ENCODE peak calls at places on chromosomes 16 and 17, in four cellular contexts. A, L, D and V are unnamed samples.

GRCh38 chr17:40063915-40064531 is 1.3 kb downstream of the THRA start:
- DNase-seq in L (peak; percentile 63), A (no peak), D (no peak), V (no peak)

GRCh38 chr16:4179020-4179419 is 62.8 kb upstream of the ADCY9 start:
- DNase-seq in A (peak; percentile 78), D (no peak), L (peak; percentile 94), V (peak; percentile 35)

GRCh38 chr16:79897444-79898146 is 297.1 kb upstream of the MAF start:
- DNase-seq in L (no peak), D (no peak), A (no peak), V (no peak)

GRCh38 chr16:88867561-88868246 is 1.2 kb upstream of the PABPN1L start:
- DNase-seq in L (no peak), A (no peak), D (no peak), V (no peak)

GRCh38 chr17:66691644-66692500 is 143.0 kb upstream of the CACNG5 start:
- DNase-seq in L (peak; percentile 17), D (peak; percentile 96), A (no peak), V (no peak)

GRCh38 chr17:36124879-36125824 is 21.5 kb downstream of the CCL4 start:
- DNase-seq in L (no peak), A (no peak), D (no peak), V (no peak)

GRCh38 chr16:17269434-17269833 is 201.3 kb downstream of the XYLT1 start:
- DNase-seq in D (no peak), A (no peak), L (no peak), V (no peak)

GRCh38 chr16:3690991-3691720 is 26.2 kb downstream of the TRAP1 start:
- DNase-seq in L (no peak), A (peak; percentile 79), D (no peak), V (no peak)

GRCh38 chr17:7956208-7956965 is 24.4 kb downstream of the CNTROB start:
- DNase-seq in D (peak; percentile 25), L (no peak), A (no peak), V (no peak)

GRCh38 chr17:1940810-1941185 is 84.3 kb downstream of the RTN4RL1 start:
- DNase-seq in L (no peak), A (no peak), D (no peak), V (no peak)

GRCh38 chr16:25155553-25156460 is 44.3 kb downstream of the LCMT1 start:
- DNase-seq in D (peak; percentile 29), A (no peak), L (no peak), V (no peak)

GRCh38 chr17:38896373-38896954 is 26.6 kb downstream of the LASP1 start:
- DNase-seq in A (no peak), L (no peak), D (peak; percentile 42), V (no peak)

GRCh38 chr17:74070374-74070773 is 133.1 kb upstream of the RPL38 start:
- DNase-seq in D (no peak), A (no peak), L (no peak), V (no peak)
- TF ChIP-seq CTCF in D (no peak), A (no peak), L (no peak), V (no peak)

DNA sequence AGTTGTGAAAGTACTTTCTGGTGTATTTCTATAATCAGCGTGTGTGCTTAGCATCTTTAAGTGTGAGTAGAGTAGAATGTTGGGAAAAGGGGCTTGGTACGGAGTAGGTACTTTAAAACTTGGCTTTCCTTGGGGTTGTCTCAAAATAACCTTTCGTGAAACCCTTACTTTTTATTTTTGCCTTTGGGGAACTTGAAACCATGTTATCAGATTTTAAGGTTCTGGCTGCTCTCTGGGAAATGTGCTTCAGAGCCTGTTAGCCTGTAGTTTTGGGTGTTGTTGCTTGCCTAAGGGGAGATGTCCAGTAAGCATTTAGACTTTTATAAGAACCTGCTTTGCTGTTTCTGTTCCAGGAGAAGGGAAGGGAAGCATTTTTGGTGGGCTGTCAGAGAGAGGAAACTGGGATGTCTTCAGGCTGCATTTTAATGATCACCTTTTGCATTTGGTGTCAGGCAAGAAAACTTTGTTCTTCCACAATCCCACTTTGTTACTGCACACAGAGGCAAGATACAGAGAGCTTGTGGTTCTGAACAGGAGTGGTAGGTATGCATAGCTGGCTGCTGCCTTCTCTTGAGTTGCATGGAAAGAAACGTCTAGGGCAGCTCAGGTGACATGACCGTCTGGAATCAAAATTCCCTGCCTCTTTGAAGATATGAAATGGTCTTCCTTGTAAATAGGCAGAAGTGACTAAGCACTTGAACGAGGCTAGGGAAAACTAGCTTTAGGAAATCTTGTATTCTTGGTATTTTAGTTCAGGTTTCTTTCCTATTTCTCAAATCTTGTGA is 1.6 kb downstream of the RABEP1 start:
- DNase-seq in L (no peak), A (no peak), D (peak; percentile 23), V (no peak)
- H3K4me3 ChIP-seq in L (peak overlapping the region; percentile 54), A (peak overlapping the region; percentile 81), D (no peak overlapping the region), V (peak overlapping the region; percentile 96)

GRCh38 chr16:31190818-31191444 is 11.0 kb downstream of the FUS start:
- DNase-seq in A (no peak), L (no peak), D (no peak), V (no peak)

GRCh38 chr16:31193874-31194273 is 8.7 kb downstream of the PYCARD start:
- DNase-seq in A (no peak), L (no peak), D (no peak), V (no peak)

GRCh38 chr16:31191697-31192428 is 10.7 kb downstream of the PYCARD start:
- DNase-seq in A (no peak), L (no peak), D (no peak), V (no peak)

GRCh38 chr16:31194898-31195297 is 7.7 kb downstream of the PYCARD start:
- DNase-seq in L (no peak), A (no peak), D (no peak), V (no peak)

DNA sequence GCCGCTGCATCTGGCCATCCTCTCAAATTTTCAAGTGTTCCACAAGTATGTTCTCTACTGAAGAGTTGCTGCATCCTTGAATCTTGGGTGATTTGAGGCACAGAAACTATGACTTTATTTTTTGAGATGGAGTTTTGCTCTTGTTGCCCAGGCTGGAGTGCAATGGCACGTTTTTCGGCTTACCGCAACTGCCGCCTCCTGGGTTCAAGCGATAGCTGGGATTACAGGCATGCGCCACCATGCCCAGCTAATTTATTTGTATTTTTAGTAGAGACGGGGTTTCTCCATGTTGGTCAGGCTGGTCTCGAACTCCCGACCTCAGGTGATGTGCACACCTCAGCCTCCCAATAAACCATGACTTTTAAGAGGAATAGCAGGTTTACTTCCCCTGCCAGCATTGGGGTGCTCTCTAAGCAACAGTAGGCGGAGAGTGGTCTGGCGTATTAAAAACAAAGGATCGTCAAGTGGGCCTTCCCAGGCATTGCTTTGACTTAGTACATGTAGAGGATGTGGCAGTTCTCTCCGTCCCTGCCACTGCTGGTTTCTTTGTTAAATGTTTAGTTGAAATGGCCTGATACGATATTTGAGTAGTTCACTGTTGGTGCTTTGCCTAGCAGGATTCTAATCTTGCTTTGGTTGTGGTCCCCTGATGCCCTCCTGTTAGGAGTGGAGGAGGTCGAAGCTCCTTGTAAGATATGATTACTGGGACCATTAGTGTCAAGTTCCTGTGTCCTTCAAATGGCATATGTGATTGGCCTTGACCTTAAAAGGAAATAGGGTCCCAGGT is 9.5 kb downstream of the PYCARD start:
- DNase-seq in L (no peak), D (no peak), A (no peak), V (no peak)
- TF ChIP-seq POLR2AphosphoS5 in L (no peak), D (no peak), A (no peak), V (no peak)

GRCh38 chr16:82041542-82041941 is 6.5 kb downstream of the HSD17B2 start:
- DNase-seq in L (no peak), A (no peak), D (no peak), V (no peak)
- TF ChIP-seq CTCF in L (no peak), A (no peak), D (no peak), V (no peak)

DNA sequence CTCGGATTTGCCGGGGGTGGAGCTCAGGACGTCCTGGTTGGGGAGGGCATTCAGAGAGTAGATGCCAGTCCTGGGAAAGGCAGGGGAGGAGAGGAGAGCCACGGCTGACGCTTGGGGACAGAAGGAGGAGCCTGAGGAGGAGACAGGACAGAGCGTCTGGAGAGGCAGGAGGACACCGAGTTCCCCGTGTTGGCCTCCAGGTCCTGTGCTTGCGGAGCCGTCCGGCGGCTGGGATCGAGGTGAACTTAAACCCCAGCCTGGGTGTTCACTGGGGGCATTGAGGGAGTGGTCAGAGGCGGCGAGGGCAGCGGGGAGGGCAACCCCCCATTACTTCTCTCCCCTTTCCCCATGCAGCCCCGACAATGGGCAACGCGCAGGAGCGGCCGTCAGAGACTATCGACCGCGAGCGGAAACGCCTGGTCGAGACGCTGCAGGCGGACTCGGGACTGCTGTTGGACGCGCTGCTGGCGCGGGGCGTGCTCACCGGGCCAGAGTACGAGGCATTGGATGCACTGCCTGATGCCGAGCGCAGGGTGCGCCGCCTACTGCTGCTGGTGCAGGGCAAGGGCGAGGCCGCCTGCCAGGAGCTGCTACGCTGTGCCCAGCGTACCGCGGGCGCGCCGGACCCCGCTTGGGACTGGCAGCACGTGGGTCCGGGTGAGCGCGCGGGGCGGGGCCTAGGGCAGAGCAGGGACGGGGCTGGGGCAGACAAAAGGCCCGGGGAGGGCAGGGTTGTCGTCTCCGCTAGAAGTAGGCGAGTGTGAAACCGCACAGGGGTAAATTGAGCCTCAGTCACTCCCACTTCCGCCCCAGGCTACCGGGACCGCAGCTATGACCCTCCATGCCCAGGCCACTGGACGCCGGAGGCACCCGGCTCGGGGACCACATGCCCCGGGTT is 3.7 kb downstream of the NOL3 start:
- DNase-seq in D (peak; percentile 90), L (peak; percentile 77), A (peak; percentile 91), V (peak; percentile 88)
- H3K4me3 ChIP-seq in D (no peak overlapping the region), L (peak overlapping the region; percentile 28), A (peak overlapping the region; percentile 60), V (peak overlapping the region; percentile 38)

DNA sequence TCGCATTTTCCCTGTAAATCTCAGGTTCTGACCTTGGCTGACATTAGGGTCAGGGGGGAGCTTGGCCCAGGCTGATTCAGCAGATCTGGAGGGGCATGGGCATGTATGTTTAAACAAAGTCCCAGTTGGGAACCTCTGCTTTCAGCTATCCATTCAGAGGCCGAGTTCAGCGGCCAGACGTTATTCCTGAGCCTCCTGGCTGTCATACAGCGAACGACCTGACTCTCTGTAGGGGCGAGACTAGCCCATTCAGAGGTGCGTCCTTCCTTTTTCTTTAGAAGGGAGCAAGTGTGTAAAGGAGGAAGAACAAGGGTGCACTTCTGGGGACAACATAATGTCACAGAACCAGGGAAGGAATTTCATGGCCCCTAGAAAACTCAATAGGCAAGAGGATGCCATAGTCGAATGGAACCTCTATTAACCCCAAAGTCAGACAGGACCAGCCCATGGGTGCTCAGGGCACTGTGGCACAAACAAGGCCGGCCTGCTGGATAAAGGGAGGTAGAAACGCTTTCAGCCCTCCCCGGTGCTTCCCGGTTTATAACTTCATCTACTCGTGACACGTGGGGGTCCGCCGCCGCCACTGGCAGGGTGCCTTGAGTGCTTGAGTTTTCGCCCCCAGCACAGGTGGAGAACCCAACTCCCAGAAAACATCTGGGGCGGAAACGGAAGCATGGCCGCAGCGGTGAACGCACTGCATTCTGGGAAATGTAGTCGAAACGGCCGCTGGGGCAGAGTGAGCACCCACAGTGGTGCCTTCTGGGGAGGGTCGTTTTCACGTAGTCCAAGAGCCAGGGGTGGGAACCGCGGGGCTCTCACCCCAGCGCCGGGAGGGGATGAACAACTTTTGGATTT is 33.2 kb upstream of the PLCG2 start:
- DNase-seq in D (peak; percentile 59), A (no peak), L (peak; percentile 63), V (peak; percentile 50)
- TF ChIP-seq POLR2AphosphoS5 in D (peak; percentile 32), A (no peak), L (peak; percentile 44), V (peak; percentile 84)

GRCh38 chr16:85334718-85335583 is 222.7 kb upstream of the CIBAR2 start:
- DNase-seq in A (no peak), D (peak; percentile 49), L (no peak), V (peak; percentile 26)
- TF ChIP-seq CTCF in A (no peak), D (no peak), L (no peak), V (no peak)